ENCODE peak calls at places on chromosomes 6 and 20, in eight cellular contexts. O is activated gamma-delta T cell treated with Interleukin-2 at 50 U/mL for 16 hours; C is Calu3; L is NCI-H1694; Z is NCI-H1436; M is stimulated activated CD4-positive, alpha-beta T cell treated with anti-CD3 and anti-CD28 coated beads, Interleukin-4, amount 100 ng/mL, for 24 hours; A is T-helper 2 cell; E is effector CD4-positive, alpha-beta T cell. B is an unnamed sample.

GRCh38 chr6:20706293-20707165 is 172.3 kb downstream of the CDKAL1 start:
- DNase-seq in L (peak; percentile 74), E (no peak), M (no peak), A (no peak), Z (peak; percentile 97), C (no peak), O (no peak), B (peak; percentile 86)

GRCh38 chr6:77038801-77039200 is 424.5 kb downstream of the HTR1B start:
- DNase-seq in C (no peak), Z (no peak), O (no peak), L (no peak), M (no peak), E (no peak), A (no peak), B (no peak)

GRCh38 chr6:107083047-107083768 is 32.1 kb downstream of the BEND3 start:
- DNase-seq in E (no peak), M (no peak), L (no peak), C (no peak), O (no peak), Z (no peak), A (no peak), B (no peak)

GRCh38 chr6:31797607-31798006 is 2.1 kb upstream of the VARS1 start:
- DNase-seq in E (peak; percentile 20), A (no peak), L (no peak), O (peak; percentile 44), Z (no peak), M (no peak), C (no peak), B (no peak)

GRCh38 chr20:47118641-47119040 is 224.0 kb downstream of the EYA2 start:
- DNase-seq in Z (no peak), A (no peak), M (no peak), E (no peak), O (no peak), C (no peak), L (no peak), B (no peak)

GRCh38 chr6:165745492-165745891 is 82.5 kb upstream of the PDE10A start:
- DNase-seq in E (no peak), L (no peak), M (no peak), O (no peak), A (no peak), Z (no peak), C (no peak), B (no peak)

GRCh38 chr20:50478162-50479036 is 31.8 kb upstream of the PTPN1 start:
- DNase-seq in L (no peak), M (peak; percentile 83), O (peak; percentile 69), Z (peak; percentile 28), E (peak; percentile 57), A (peak; percentile 62), C (peak; percentile 64), B (no peak)

GRCh38 chr6:3710403-3710802 is 41.1 kb downstream of the PXDC1 start:
- DNase-seq in E (no peak), Z (no peak), C (no peak), L (no peak), O (no peak), M (no peak), A (no peak), B (no peak)

GRCh38 chr6:127051571-127052260 is 66.8 kb upstream of the RSPO3 start:
- DNase-seq in A (no peak), Z (no peak), C (no peak), O (no peak), M (no peak), E (no peak), L (no peak), B (no peak)

GRCh38 chr6:129146836-129147366 is 264.0 kb downstream of the LAMA2 start:
- DNase-seq in O (no peak), Z (no peak), M (no peak), A (no peak), E (no peak), L (peak; percentile 16), C (no peak), B (no peak)

GRCh38 chr20:46999821-47000465 is 105.3 kb downstream of the EYA2 start:
- DNase-seq in L (peak; percentile 95), E (no peak), Z (no peak), C (no peak), O (no peak), A (no peak), M (no peak), B (peak; percentile 82)

GRCh38 chr6:2229039-2229438 is 16.4 kb downstream of the GMDS start:
- DNase-seq in E (no peak), Z (no peak), M (no peak), O (no peak), A (no peak), C (no peak), L (no peak), B (no peak)

GRCh38 chr6:11215773-11216172 is 16.7 kb downstream of the NEDD9 start:
- DNase-seq in Z (no peak), O (no peak), M (no peak), A (no peak), C (no peak), E (no peak), L (no peak), B (no peak)

GRCh38 chr20:63696311-63696627 is 183 bp upstream of the TNFRSF6B start:
- DNase-seq in C (no peak), L (no peak), E (no peak), O (peak; percentile 19), A (no peak), M (no peak), Z (no peak), B (no peak)

GRCh38 chr6:70124882-70125535 is 177.9 kb downstream of the COL9A1 start:
- DNase-seq in L (peak; percentile 55), C (peak; percentile 18), E (no peak), A (no peak), O (no peak), Z (no peak), M (no peak), B (no peak)

GRCh38 chr6:114084327-114084890 is 113.5 kb upstream of the HDAC2 start:
- DNase-seq in E (no peak), O (no peak), C (no peak), Z (no peak), M (no peak), A (no peak), L (no peak), B (no peak)